ENCODE peak calls at places on chromosomes 6 and 20, in nine cellular contexts. M, P, T, N, U, Q, X, F and C are unnamed samples.

GRCh38 chr6:41470341-41471063 is 75.7 kb upstream of the FOXP4 start:
- DNase-seq in N (no peak), F (no peak), M (no peak), P (no peak), T (peak; percentile 31), U (peak; percentile 80), Q (peak; percentile 72), X (no peak), C (no peak)

GRCh38 chr6:27478706-27479318 is 5.9 kb upstream of the ZNF184 start:
- DNase-seq in Q (peak; percentile 93), N (peak; percentile 15), P (no peak), T (peak; percentile 95), F (peak; percentile 92), M (peak; percentile 21), X (peak; percentile 90), U (peak; percentile 98), C (peak; percentile 92)

GRCh38 chr20:20371133-20371532 is 3.2 kb downstream of the INSM1 start:
- DNase-seq in T (no peak), N (no peak), X (no peak), Q (no peak), M (no peak), U (no peak), F (no peak), P (no peak), C (no peak)

GRCh38 chr20:49344975-49345374 is 67.1 kb upstream of the ZNFX1 start:
- DNase-seq in F (peak; percentile 41), U (peak; percentile 90), T (peak; percentile 78), M (no peak), N (no peak), Q (peak; percentile 75), X (peak; percentile 26), P (no peak), C (no peak)

GRCh38 chr6:13992417-13993055 is 67.8 kb downstream of the RNF182 start:
- DNase-seq in P (no peak), M (no peak), U (no peak), N (no peak), F (no peak), Q (no peak), T (no peak), X (no peak), C (no peak)

GRCh38 chr6:147712841-147713240 is 204.4 kb downstream of the SAMD5 start:
- DNase-seq in N (no peak), X (no peak), U (no peak), Q (no peak), F (no peak), P (no peak), T (no peak), M (no peak), C (no peak)

GRCh38 chr20:17644451-17644850 is 37.6 kb downstream of the RRBP1 start:
- DNase-seq in T (no peak), Q (no peak), F (peak; percentile 53), U (no peak), P (no peak), M (no peak), N (no peak), X (no peak), C (peak; percentile 63)

GRCh38 chr6:25054469-25054868 is 118.7 kb upstream of the RIPOR2 start:
- DNase-seq in U (no peak), Q (no peak), F (no peak), T (no peak), P (no peak), X (no peak), M (no peak), N (no peak), C (no peak)

GRCh38 chr6:92122746-92123145 is 1296.6 kb downstream of the EPHA7 start:
- DNase-seq in N (no peak), T (no peak), U (no peak), M (no peak), F (no peak), X (no peak), Q (no peak), P (no peak), C (no peak)

GRCh38 chr6:164749126-164749758 is 560.2 kb downstream of the C6orf118 start:
- DNase-seq in U (no peak), X (no peak), N (no peak), P (no peak), T (no peak), F (no peak), Q (no peak), M (no peak), C (no peak)

GRCh38 chr6:44253307-44254101 is 3.8 kb downstream of the SLC35B2 start:
- DNase-seq in P (no peak), U (no peak), N (no peak), X (no peak), T (no peak), Q (no peak), F (peak; percentile 68), M (no peak), C (peak; percentile 75)

GRCh38 chr6:165850434-165851019 is 187.5 kb upstream of the PDE10A start:
- DNase-seq in T (peak; percentile 71), F (peak; percentile 76), X (peak; percentile 63), M (peak; percentile 58), P (no peak), U (peak; percentile 87), N (peak; percentile 65), Q (no peak), C (peak; percentile 89)

GRCh38 chr6:100382031-100382430 is 82.7 kb downstream of the SIM1 start:
- DNase-seq in F (no peak), U (no peak), Q (no peak), P (no peak), M (no peak), T (no peak), N (no peak), X (no peak), C (no peak)

GRCh38 chr6:139386404-139386803 is 12.0 kb upstream of the CITED2 start:
- DNase-seq in X (no peak), P (no peak), N (no peak), U (no peak), T (no peak), F (no peak), M (no peak), Q (no peak), C (no peak)

GRCh38 chr6:33073431-33073871 is at the start of gene HLA-DPA1:
- DNase-seq in F (peak; percentile 64), T (no peak), N (peak; percentile 42), U (no peak), Q (no peak), X (no peak), P (no peak), M (peak; percentile 43), C (peak; percentile 81)
- TF ChIP-seq POLR2A in F (peak; percentile 71), T (no peak), N (peak; percentile 100), U (peak; percentile 20), Q (peak; percentile 49), X (no peak), P (no peak), M (peak; percentile 99), C (peak; percentile 97)

DNA sequence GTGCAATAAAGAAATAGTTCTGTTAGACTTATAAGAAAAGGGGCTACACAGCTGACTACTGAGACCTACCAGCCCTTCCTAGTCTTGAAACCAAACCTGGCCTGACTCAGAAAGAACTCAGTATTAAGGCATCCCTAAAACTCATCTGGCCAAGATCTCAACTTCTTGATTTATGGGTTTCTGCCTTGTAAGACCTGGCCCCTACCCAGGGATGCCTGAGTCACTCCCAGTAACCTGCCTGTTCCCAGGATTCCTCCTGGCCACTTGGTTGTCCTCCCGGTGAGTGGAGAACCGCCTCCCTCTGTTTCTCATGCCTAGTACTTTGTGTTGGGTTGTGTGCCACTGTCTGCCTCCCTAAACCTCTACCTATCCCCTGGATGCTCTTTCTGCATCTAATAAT is 189.4 kb upstream of the PREP start:
- DNase-seq in F (no peak), Q (no peak), N (no peak), U (peak; percentile 70), T (no peak), M (no peak), P (no peak), X (peak; percentile 39), C (no peak)
- TF ChIP-seq POLR2AphosphoS5 in F (no peak), Q (no peak), N (no peak), U (no peak), T (no peak), M (no peak), P (no peak), X (peak; percentile 46), C (no peak)

GRCh38 chr6:2839982-2840793 is 1.5 kb downstream of the SERPINB1 start:
- DNase-seq in P (no peak), Q (no peak), T (no peak), U (no peak), N (no peak), F (no peak), M (no peak), X (no peak), C (no peak)

GRCh38 chr6:2842139-2842552 is 483 bp upstream of the SERPINB1 start:
- DNase-seq in U (no peak), X (no peak), M (no peak), N (no peak), T (no peak), P (no peak), Q (no peak), F (no peak), C (no peak)

GRCh38 chr6:2843138-2843740 is 1.6 kb upstream of the SERPINB1 start:
- DNase-seq in T (peak; percentile 48), M (no peak), N (no peak), F (no peak), P (no peak), Q (no peak), X (no peak), U (no peak), C (no peak)

GRCh38 chr6:2840794-2841061 is 935 bp downstream of the SERPINB1 start:
- DNase-seq in M (no peak), P (no peak), F (no peak), T (no peak), U (no peak), X (no peak), Q (no peak), N (no peak), C (no peak)

DNA sequence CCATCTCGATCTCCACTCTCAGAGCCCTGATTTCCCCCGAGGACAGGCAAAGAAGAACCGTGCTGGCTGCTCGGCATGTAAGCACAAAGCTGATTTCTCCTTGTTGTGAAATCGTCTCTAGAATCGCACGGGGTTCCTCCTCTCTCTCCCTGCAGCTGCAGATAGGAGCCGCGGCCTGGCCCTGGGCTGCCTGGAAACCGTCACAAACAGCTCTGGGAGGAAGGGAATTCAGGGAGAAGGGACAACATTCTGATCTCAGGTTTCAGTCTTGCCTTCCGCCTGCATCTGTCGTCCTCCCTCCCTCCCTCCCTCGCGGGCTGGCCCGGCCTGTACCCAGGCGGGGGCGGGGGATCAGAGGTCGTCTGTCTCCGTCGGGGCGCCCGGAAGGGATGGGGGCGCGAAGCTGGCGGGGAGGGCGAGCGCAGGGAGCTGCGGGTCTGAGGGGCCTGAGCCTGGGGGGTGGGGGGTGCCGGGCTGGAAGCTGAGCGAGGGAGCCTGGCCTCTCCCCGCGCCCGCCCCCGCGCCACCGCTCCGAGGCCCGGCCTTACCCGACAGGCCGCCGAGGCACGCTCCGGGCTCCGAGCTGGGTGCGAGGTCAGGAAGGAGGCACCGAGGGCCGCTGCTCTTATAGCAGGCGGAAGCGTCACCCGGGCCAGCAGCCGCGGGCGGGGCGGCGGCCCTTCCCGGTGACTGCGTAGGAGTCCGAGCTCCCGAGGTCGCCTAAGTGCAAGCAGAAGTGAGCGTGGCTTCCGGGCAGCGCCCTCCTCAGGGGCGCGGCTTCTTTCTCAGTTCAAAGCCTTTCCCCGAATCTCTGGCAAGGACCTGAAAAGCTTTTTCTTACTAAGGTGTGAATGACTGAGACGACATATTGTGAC is at the start of gene SERPINB1:
- DNase-seq in Q (peak; percentile 92), N (peak; percentile 25), X (peak; percentile 63), U (peak; percentile 93), F (peak; percentile 95), M (no peak), P (peak; percentile 69), T (peak; percentile 78), C (peak; percentile 99)
- TF ChIP-seq POLR2A in Q (peak; percentile 76), N (no peak), X (peak; percentile 60), U (peak; percentile 62), F (peak; percentile 96), M (peak; percentile 58), P (peak; percentile 79), T (no peak), C (peak; percentile 57)

GRCh38 chr6:5282191-5282623 is 20.9 kb downstream of the FARS2 start:
- DNase-seq in Q (no peak), X (no peak), T (no peak), U (no peak), M (no peak), N (no peak), F (no peak), P (no peak), C (no peak)
- TF ChIP-seq POLR2AphosphoS5 in Q (no peak), X (no peak), T (no peak), U (no peak), M (no peak), N (no peak), F (no peak), P (no peak), C (no peak)